ENCODE peak calls at places on chromosomes 11 and 22, in nine cellular contexts. One of them, this sample, is unnamed.
A peak's percentile ranks its signal among the peaks of the same experiment; 100 is the strongest.

GRCh38 chr11:112271242-112271641 is 10.6 kb upstream of the PLET1 start:
- DNase-seq in midbrain: no peak
- DNase-seq in fibroblast of the aortic adventitia: no peak
- DNase-seq in stimulated activated CD4-positive, alpha-beta T cell treated with anti-CD3 and anti-CD28 coated beads, Interleukin-4, amount 100 ng/mL, for 1 hour: no peak
- DNase-seq in stimulated activated CD8-positive, alpha-beta memory T cell treated with anti-CD3 and anti-CD28 coated beads, Interleukin-7, amount 100 ng/mL, for 1 hour: no peak
- DNase-seq in HCT116: no peak
- DNase-seq in GM18507: no peak
- DNase-seq in epithelial cell of esophagus: no peak
- DNase-seq in nephron progenitor cell: no peak
- DNase-seq in this sample: no peak

GRCh38 chr22:29003975-29004646 is 57.5 kb downstream of the C22orf31 start:
- DNase-seq in HCT116: no peak
- DNase-seq in stimulated activated CD4-positive, alpha-beta T cell treated with anti-CD3 and anti-CD28 coated beads, Interleukin-4, amount 100 ng/mL, for 1 hour: no peak
- DNase-seq in midbrain: no peak
- DNase-seq in epithelial cell of esophagus: peak; percentile 38
- DNase-seq in GM18507: no peak
- DNase-seq in fibroblast of the aortic adventitia: no peak
- DNase-seq in nephron progenitor cell: peak; percentile 27
- DNase-seq in stimulated activated CD8-positive, alpha-beta memory T cell treated with anti-CD3 and anti-CD28 coated beads, Interleukin-7, amount 100 ng/mL, for 1 hour: no peak
- DNase-seq in this sample: no peak

GRCh38 chr11:18485905-18486528 is 30.4 kb downstream of the LDHAL6A start:
- DNase-seq in nephron progenitor cell: no peak
- DNase-seq in fibroblast of the aortic adventitia: no peak
- DNase-seq in HCT116: no peak
- DNase-seq in GM18507: no peak
- DNase-seq in epithelial cell of esophagus: no peak
- DNase-seq in stimulated activated CD4-positive, alpha-beta T cell treated with anti-CD3 and anti-CD28 coated beads, Interleukin-4, amount 100 ng/mL, for 1 hour: no peak
- DNase-seq in midbrain: no peak
- DNase-seq in stimulated activated CD8-positive, alpha-beta memory T cell treated with anti-CD3 and anti-CD28 coated beads, Interleukin-7, amount 100 ng/mL, for 1 hour: no peak
- DNase-seq in this sample: no peak

GRCh38 chr11:108617055-108617454 is 23.5 kb upstream of the EXPH5 start:
- DNase-seq in nephron progenitor cell: no peak
- DNase-seq in fibroblast of the aortic adventitia: no peak
- DNase-seq in epithelial cell of esophagus: peak; percentile 45
- DNase-seq in midbrain: no peak
- DNase-seq in stimulated activated CD8-positive, alpha-beta memory T cell treated with anti-CD3 and anti-CD28 coated beads, Interleukin-7, amount 100 ng/mL, for 1 hour: no peak
- DNase-seq in stimulated activated CD4-positive, alpha-beta T cell treated with anti-CD3 and anti-CD28 coated beads, Interleukin-4, amount 100 ng/mL, for 1 hour: no peak
- DNase-seq in GM18507: no peak
- DNase-seq in HCT116: no peak
- DNase-seq in this sample: no peak

GRCh38 chr22:42433754-42434153 is 1.6 kb upstream of the NFAM1 start:
- DNase-seq in fibroblast of the aortic adventitia: no peak
- DNase-seq in GM18507: no peak
- DNase-seq in stimulated activated CD8-positive, alpha-beta memory T cell treated with anti-CD3 and anti-CD28 coated beads, Interleukin-7, amount 100 ng/mL, for 1 hour: no peak
- DNase-seq in stimulated activated CD4-positive, alpha-beta T cell treated with anti-CD3 and anti-CD28 coated beads, Interleukin-4, amount 100 ng/mL, for 1 hour: no peak
- DNase-seq in epithelial cell of esophagus: peak; percentile 91
- DNase-seq in nephron progenitor cell: no peak
- DNase-seq in HCT116: no peak
- DNase-seq in midbrain: no peak
- DNase-seq in this sample: no peak

GRCh38 chr11:33296695-33297094 is 39.5 kb downstream of the HIPK3 start:
- DNase-seq in nephron progenitor cell: no peak
- DNase-seq in GM18507: no peak
- DNase-seq in stimulated activated CD8-positive, alpha-beta memory T cell treated with anti-CD3 and anti-CD28 coated beads, Interleukin-7, amount 100 ng/mL, for 1 hour: no peak
- DNase-seq in stimulated activated CD4-positive, alpha-beta T cell treated with anti-CD3 and anti-CD28 coated beads, Interleukin-4, amount 100 ng/mL, for 1 hour: no peak
- DNase-seq in HCT116: no peak
- DNase-seq in epithelial cell of esophagus: no peak
- DNase-seq in midbrain: no peak
- DNase-seq in fibroblast of the aortic adventitia: no peak
- DNase-seq in this sample: no peak

GRCh38 chr22:44475706-44476105 is 22.3 kb downstream of the RTL6 start:
- DNase-seq in HCT116: no peak
- DNase-seq in nephron progenitor cell: no peak
- DNase-seq in stimulated activated CD8-positive, alpha-beta memory T cell treated with anti-CD3 and anti-CD28 coated beads, Interleukin-7, amount 100 ng/mL, for 1 hour: no peak
- DNase-seq in midbrain: no peak
- DNase-seq in GM18507: no peak
- DNase-seq in fibroblast of the aortic adventitia: no peak
- DNase-seq in epithelial cell of esophagus: no peak
- DNase-seq in stimulated activated CD4-positive, alpha-beta T cell treated with anti-CD3 and anti-CD28 coated beads, Interleukin-4, amount 100 ng/mL, for 1 hour: no peak
- DNase-seq in this sample: no peak

GRCh38 chr22:40499187-40499753 is 128.9 kb downstream of the SGSM3 start:
- DNase-seq in midbrain: no peak
- DNase-seq in HCT116: peak; percentile 79
- DNase-seq in epithelial cell of esophagus: peak; percentile 87
- DNase-seq in nephron progenitor cell: no peak
- DNase-seq in stimulated activated CD8-positive, alpha-beta memory T cell treated with anti-CD3 and anti-CD28 coated beads, Interleukin-7, amount 100 ng/mL, for 1 hour: no peak
- DNase-seq in fibroblast of the aortic adventitia: peak; percentile 99
- DNase-seq in GM18507: no peak
- DNase-seq in stimulated activated CD4-positive, alpha-beta T cell treated with anti-CD3 and anti-CD28 coated beads, Interleukin-4, amount 100 ng/mL, for 1 hour: no peak
- DNase-seq in this sample: peak; percentile 90

GRCh38 chr11:122523841-122524531 is 131.5 kb upstream of the UBASH3B start:
- DNase-seq in GM18507: no peak
- DNase-seq in stimulated activated CD4-positive, alpha-beta T cell treated with anti-CD3 and anti-CD28 coated beads, Interleukin-4, amount 100 ng/mL, for 1 hour: no peak
- DNase-seq in midbrain: peak; percentile 10
- DNase-seq in stimulated activated CD8-positive, alpha-beta memory T cell treated with anti-CD3 and anti-CD28 coated beads, Interleukin-7, amount 100 ng/mL, for 1 hour: no peak
- DNase-seq in nephron progenitor cell: peak; percentile 26
- DNase-seq in HCT116: no peak
- DNase-seq in fibroblast of the aortic adventitia: peak; percentile 15
- DNase-seq in epithelial cell of esophagus: peak; percentile 64
- DNase-seq in this sample: no peak

GRCh38 chr22:19175602-19176174 is 2.8 kb downstream of the SLC25A1 start:
- DNase-seq in epithelial cell of esophagus: no peak
- DNase-seq in HCT116: no peak
- DNase-seq in stimulated activated CD4-positive, alpha-beta T cell treated with anti-CD3 and anti-CD28 coated beads, Interleukin-4, amount 100 ng/mL, for 1 hour: no peak
- DNase-seq in nephron progenitor cell: no peak
- DNase-seq in stimulated activated CD8-positive, alpha-beta memory T cell treated with anti-CD3 and anti-CD28 coated beads, Interleukin-7, amount 100 ng/mL, for 1 hour: no peak
- DNase-seq in midbrain: no peak
- DNase-seq in fibroblast of the aortic adventitia: no peak
- DNase-seq in GM18507: no peak
- DNase-seq in this sample: no peak

GRCh38 chr22:42780070-42780540 is 59.4 kb upstream of the A4GALT start:
- DNase-seq in fibroblast of the aortic adventitia: peak; percentile 98
- DNase-seq in midbrain: peak; percentile 82
- DNase-seq in stimulated activated CD8-positive, alpha-beta memory T cell treated with anti-CD3 and anti-CD28 coated beads, Interleukin-7, amount 100 ng/mL, for 1 hour: no peak
- DNase-seq in GM18507: peak; percentile 30
- DNase-seq in stimulated activated CD4-positive, alpha-beta T cell treated with anti-CD3 and anti-CD28 coated beads, Interleukin-4, amount 100 ng/mL, for 1 hour: no peak
- DNase-seq in epithelial cell of esophagus: peak; percentile 94
- DNase-seq in nephron progenitor cell: peak; percentile 50
- DNase-seq in HCT116: peak; percentile 95
- DNase-seq in this sample: peak; percentile 90

GRCh38 chr11:72681226-72682153 is 7.3 kb upstream of the PDE2A start:
- DNase-seq in fibroblast of the aortic adventitia: no peak
- DNase-seq in stimulated activated CD4-positive, alpha-beta T cell treated with anti-CD3 and anti-CD28 coated beads, Interleukin-4, amount 100 ng/mL, for 1 hour: no peak
- DNase-seq in midbrain: no peak
- DNase-seq in GM18507: no peak
- DNase-seq in stimulated activated CD8-positive, alpha-beta memory T cell treated with anti-CD3 and anti-CD28 coated beads, Interleukin-7, amount 100 ng/mL, for 1 hour: no peak
- DNase-seq in epithelial cell of esophagus: peak; percentile 38
- DNase-seq in nephron progenitor cell: no peak
- DNase-seq in HCT116: no peak
- DNase-seq in this sample: no peak

GRCh38 chr11:95684170-95684569 is 105.4 kb downstream of the FAM76B start:
- DNase-seq in fibroblast of the aortic adventitia: no peak
- DNase-seq in GM18507: no peak
- DNase-seq in nephron progenitor cell: no peak
- DNase-seq in stimulated activated CD4-positive, alpha-beta T cell treated with anti-CD3 and anti-CD28 coated beads, Interleukin-4, amount 100 ng/mL, for 1 hour: no peak
- DNase-seq in epithelial cell of esophagus: no peak
- DNase-seq in stimulated activated CD8-positive, alpha-beta memory T cell treated with anti-CD3 and anti-CD28 coated beads, Interleukin-7, amount 100 ng/mL, for 1 hour: no peak
- DNase-seq in HCT116: no peak
- DNase-seq in midbrain: no peak
- DNase-seq in this sample: no peak

GRCh38 chr11:75635009-75635909 is 33.6 kb downstream of the MAP6 start:
- DNase-seq in midbrain: no peak
- DNase-seq in fibroblast of the aortic adventitia: peak; percentile 81
- DNase-seq in HCT116: no peak
- DNase-seq in GM18507: no peak
- DNase-seq in stimulated activated CD4-positive, alpha-beta T cell treated with anti-CD3 and anti-CD28 coated beads, Interleukin-4, amount 100 ng/mL, for 1 hour: no peak
- DNase-seq in nephron progenitor cell: peak; percentile 21
- DNase-seq in epithelial cell of esophagus: peak; percentile 37
- DNase-seq in stimulated activated CD8-positive, alpha-beta memory T cell treated with anti-CD3 and anti-CD28 coated beads, Interleukin-7, amount 100 ng/mL, for 1 hour: no peak
- DNase-seq in this sample: no peak

GRCh38 chr11:70193411-70194292 is 9.4 kb upstream of the FADD start:
- DNase-seq in epithelial cell of esophagus: no peak
- DNase-seq in GM18507: no peak
- DNase-seq in fibroblast of the aortic adventitia: no peak
- DNase-seq in stimulated activated CD8-positive, alpha-beta memory T cell treated with anti-CD3 and anti-CD28 coated beads, Interleukin-7, amount 100 ng/mL, for 1 hour: no peak
- DNase-seq in midbrain: no peak
- DNase-seq in stimulated activated CD4-positive, alpha-beta T cell treated with anti-CD3 and anti-CD28 coated beads, Interleukin-4, amount 100 ng/mL, for 1 hour: no peak
- DNase-seq in HCT116: no peak
- DNase-seq in nephron progenitor cell: no peak
- DNase-seq in this sample: no peak

GRCh38 chr11:68698993-68699392 is 14.6 kb downstream of the GAL start:
- DNase-seq in nephron progenitor cell: no peak
- DNase-seq in fibroblast of the aortic adventitia: no peak
- DNase-seq in GM18507: no peak
- DNase-seq in midbrain: no peak
- DNase-seq in stimulated activated CD4-positive, alpha-beta T cell treated with anti-CD3 and anti-CD28 coated beads, Interleukin-4, amount 100 ng/mL, for 1 hour: no peak
- DNase-seq in epithelial cell of esophagus: no peak
- DNase-seq in HCT116: no peak
- DNase-seq in stimulated activated CD8-positive, alpha-beta memory T cell treated with anti-CD3 and anti-CD28 coated beads, Interleukin-7, amount 100 ng/mL, for 1 hour: no peak
- DNase-seq in this sample: no peak

GRCh38 chr11:31120428-31120827 is 249.1 kb downstream of the DCDC1 start:
- DNase-seq in fibroblast of the aortic adventitia: no peak
- DNase-seq in midbrain: no peak
- DNase-seq in stimulated activated CD8-positive, alpha-beta memory T cell treated with anti-CD3 and anti-CD28 coated beads, Interleukin-7, amount 100 ng/mL, for 1 hour: no peak
- DNase-seq in GM18507: no peak
- DNase-seq in nephron progenitor cell: no peak
- DNase-seq in stimulated activated CD4-positive, alpha-beta T cell treated with anti-CD3 and anti-CD28 coated beads, Interleukin-4, amount 100 ng/mL, for 1 hour: no peak
- DNase-seq in HCT116: no peak
- DNase-seq in epithelial cell of esophagus: no peak
- DNase-seq in this sample: no peak

GRCh38 chr11:117094776-117095175 is 3.5 kb downstream of the SIK3 start:
- DNase-seq in nephron progenitor cell: no peak
- DNase-seq in midbrain: peak; percentile 51
- DNase-seq in stimulated activated CD4-positive, alpha-beta T cell treated with anti-CD3 and anti-CD28 coated beads, Interleukin-4, amount 100 ng/mL, for 1 hour: no peak
- DNase-seq in stimulated activated CD8-positive, alpha-beta memory T cell treated with anti-CD3 and anti-CD28 coated beads, Interleukin-7, amount 100 ng/mL, for 1 hour: no peak
- DNase-seq in HCT116: no peak
- DNase-seq in epithelial cell of esophagus: peak; percentile 58
- DNase-seq in fibroblast of the aortic adventitia: peak; percentile 58
- DNase-seq in GM18507: no peak
- DNase-seq in this sample: no peak

GRCh38 chr11:38130514-38130913 is 1532.5 kb upstream of the RAG2 start:
- DNase-seq in stimulated activated CD4-positive, alpha-beta T cell treated with anti-CD3 and anti-CD28 coated beads, Interleukin-4, amount 100 ng/mL, for 1 hour: no peak
- DNase-seq in fibroblast of the aortic adventitia: no peak
- DNase-seq in epithelial cell of esophagus: no peak
- DNase-seq in GM18507: no peak
- DNase-seq in stimulated activated CD8-positive, alpha-beta memory T cell treated with anti-CD3 and anti-CD28 coated beads, Interleukin-7, amount 100 ng/mL, for 1 hour: no peak
- DNase-seq in HCT116: no peak
- DNase-seq in nephron progenitor cell: no peak
- DNase-seq in midbrain: no peak
- DNase-seq in this sample: no peak

GRCh38 chr11:120134931-120135228 is 3.0 kb downstream of the TRIM29 start:
- DNase-seq in nephron progenitor cell: no peak
- DNase-seq in midbrain: no peak
- DNase-seq in stimulated activated CD4-positive, alpha-beta T cell treated with anti-CD3 and anti-CD28 coated beads, Interleukin-4, amount 100 ng/mL, for 1 hour: no peak
- DNase-seq in GM18507: no peak
- DNase-seq in stimulated activated CD8-positive, alpha-beta memory T cell treated with anti-CD3 and anti-CD28 coated beads, Interleukin-7, amount 100 ng/mL, for 1 hour: no peak
- DNase-seq in HCT116: no peak
- DNase-seq in fibroblast of the aortic adventitia: no peak
- DNase-seq in epithelial cell of esophagus: no peak
- DNase-seq in this sample: no peak

GRCh38 chr11:44634401-44635281 is 69.2 kb downstream of the CD82 start:
- DNase-seq in midbrain: peak; percentile 71
- DNase-seq in GM18507: no peak
- DNase-seq in stimulated activated CD4-positive, alpha-beta T cell treated with anti-CD3 and anti-CD28 coated beads, Interleukin-4, amount 100 ng/mL, for 1 hour: peak; percentile 29
- DNase-seq in HCT116: peak; percentile 10
- DNase-seq in epithelial cell of esophagus: peak; percentile 66
- DNase-seq in stimulated activated CD8-positive, alpha-beta memory T cell treated with anti-CD3 and anti-CD28 coated beads, Interleukin-7, amount 100 ng/mL, for 1 hour: no peak
- DNase-seq in fibroblast of the aortic adventitia: peak; percentile 60
- DNase-seq in nephron progenitor cell: peak; percentile 86
- DNase-seq in this sample: peak; percentile 28

GRCh38 chr11:133191931-133192330 is 340.4 kb downstream of the OPCML start:
- DNase-seq in epithelial cell of esophagus: no peak
- DNase-seq in HCT116: no peak
- DNase-seq in midbrain: peak; percentile 1
- DNase-seq in fibroblast of the aortic adventitia: no peak
- DNase-seq in stimulated activated CD4-positive, alpha-beta T cell treated with anti-CD3 and anti-CD28 coated beads, Interleukin-4, amount 100 ng/mL, for 1 hour: no peak
- DNase-seq in GM18507: no peak
- DNase-seq in nephron progenitor cell: no peak
- DNase-seq in stimulated activated CD8-positive, alpha-beta memory T cell treated with anti-CD3 and anti-CD28 coated beads, Interleukin-7, amount 100 ng/mL, for 1 hour: no peak
- DNase-seq in this sample: peak; percentile 8

GRCh38 chr11:61075891-61076290 is 26.4 kb upstream of the CD5 start:
- DNase-seq in midbrain: peak; percentile 7
- DNase-seq in GM18507: no peak
- DNase-seq in stimulated activated CD8-positive, alpha-beta memory T cell treated with anti-CD3 and anti-CD28 coated beads, Interleukin-7, amount 100 ng/mL, for 1 hour: no peak
- DNase-seq in nephron progenitor cell: no peak
- DNase-seq in fibroblast of the aortic adventitia: peak; percentile 72
- DNase-seq in epithelial cell of esophagus: peak; percentile 79
- DNase-seq in HCT116: no peak
- DNase-seq in stimulated activated CD4-positive, alpha-beta T cell treated with anti-CD3 and anti-CD28 coated beads, Interleukin-4, amount 100 ng/mL, for 1 hour: no peak
- DNase-seq in this sample: no peak

GRCh38 chr11:111426615-111427014 is 47.5 kb upstream of the POU2AF1 start:
- DNase-seq in GM18507: no peak
- DNase-seq in nephron progenitor cell: no peak
- DNase-seq in stimulated activated CD8-positive, alpha-beta memory T cell treated with anti-CD3 and anti-CD28 coated beads, Interleukin-7, amount 100 ng/mL, for 1 hour: no peak
- DNase-seq in HCT116: no peak
- DNase-seq in stimulated activated CD4-positive, alpha-beta T cell treated with anti-CD3 and anti-CD28 coated beads, Interleukin-4, amount 100 ng/mL, for 1 hour: no peak
- DNase-seq in midbrain: no peak
- DNase-seq in epithelial cell of esophagus: peak; percentile 91
- DNase-seq in fibroblast of the aortic adventitia: no peak
- DNase-seq in this sample: no peak

GRCh38 chr11:131823772-131824171 is 453.4 kb downstream of the NTM start:
- DNase-seq in stimulated activated CD4-positive, alpha-beta T cell treated with anti-CD3 and anti-CD28 coated beads, Interleukin-4, amount 100 ng/mL, for 1 hour: no peak
- DNase-seq in nephron progenitor cell: no peak
- DNase-seq in epithelial cell of esophagus: no peak
- DNase-seq in HCT116: no peak
- DNase-seq in fibroblast of the aortic adventitia: no peak
- DNase-seq in GM18507: no peak
- DNase-seq in stimulated activated CD8-positive, alpha-beta memory T cell treated with anti-CD3 and anti-CD28 coated beads, Interleukin-7, amount 100 ng/mL, for 1 hour: no peak
- DNase-seq in midbrain: no peak
- DNase-seq in this sample: no peak

GRCh38 chr11:66289548-66290331 is 797 bp upstream of the YIF1A start:
- DNase-seq in stimulated activated CD8-positive, alpha-beta memory T cell treated with anti-CD3 and anti-CD28 coated beads, Interleukin-7, amount 100 ng/mL, for 1 hour: peak; percentile 44
- DNase-seq in midbrain: peak; percentile 72
- DNase-seq in stimulated activated CD4-positive, alpha-beta T cell treated with anti-CD3 and anti-CD28 coated beads, Interleukin-4, amount 100 ng/mL, for 1 hour: peak; percentile 83
- DNase-seq in GM18507: peak; percentile 73
- DNase-seq in nephron progenitor cell: peak; percentile 94
- DNase-seq in HCT116: no peak
- DNase-seq in epithelial cell of esophagus: no peak
- DNase-seq in fibroblast of the aortic adventitia: no peak
- DNase-seq in this sample: peak; percentile 76

GRCh38 chr11:70763606-70764005 is 365.3 kb downstream of the CTTN start:
- DNase-seq in stimulated activated CD4-positive, alpha-beta T cell treated with anti-CD3 and anti-CD28 coated beads, Interleukin-4, amount 100 ng/mL, for 1 hour: no peak
- DNase-seq in HCT116: no peak
- DNase-seq in epithelial cell of esophagus: no peak
- DNase-seq in midbrain: no peak
- DNase-seq in stimulated activated CD8-positive, alpha-beta memory T cell treated with anti-CD3 and anti-CD28 coated beads, Interleukin-7, amount 100 ng/mL, for 1 hour: no peak
- DNase-seq in GM18507: no peak
- DNase-seq in nephron progenitor cell: no peak
- DNase-seq in fibroblast of the aortic adventitia: peak; percentile 2
- DNase-seq in this sample: no peak

GRCh38 chr11:73465019-73465675 is 88.9 kb downstream of the RELT start:
- DNase-seq in stimulated activated CD8-positive, alpha-beta memory T cell treated with anti-CD3 and anti-CD28 coated beads, Interleukin-7, amount 100 ng/mL, for 1 hour: no peak
- DNase-seq in GM18507: no peak
- DNase-seq in epithelial cell of esophagus: no peak
- DNase-seq in nephron progenitor cell: no peak
- DNase-seq in midbrain: peak; percentile 28
- DNase-seq in fibroblast of the aortic adventitia: peak; percentile 47
- DNase-seq in HCT116: no peak
- DNase-seq in stimulated activated CD4-positive, alpha-beta T cell treated with anti-CD3 and anti-CD28 coated beads, Interleukin-4, amount 100 ng/mL, for 1 hour: no peak
- DNase-seq in this sample: peak; percentile 15

GRCh38 chr22:49027122-49027670 is 800.5 kb downstream of the BRD1 start:
- DNase-seq in nephron progenitor cell: no peak
- DNase-seq in stimulated activated CD4-positive, alpha-beta T cell treated with anti-CD3 and anti-CD28 coated beads, Interleukin-4, amount 100 ng/mL, for 1 hour: no peak
- DNase-seq in HCT116: no peak
- DNase-seq in fibroblast of the aortic adventitia: no peak
- DNase-seq in epithelial cell of esophagus: no peak
- DNase-seq in GM18507: no peak
- DNase-seq in stimulated activated CD8-positive, alpha-beta memory T cell treated with anti-CD3 and anti-CD28 coated beads, Interleukin-7, amount 100 ng/mL, for 1 hour: no peak
- DNase-seq in midbrain: no peak
- DNase-seq in this sample: no peak

GRCh38 chr11:134731562-134731961 is 319.5 kb upstream of the B3GAT1 start:
- DNase-seq in GM18507: no peak
- DNase-seq in nephron progenitor cell: no peak
- DNase-seq in stimulated activated CD4-positive, alpha-beta T cell treated with anti-CD3 and anti-CD28 coated beads, Interleukin-4, amount 100 ng/mL, for 1 hour: no peak
- DNase-seq in fibroblast of the aortic adventitia: no peak
- DNase-seq in epithelial cell of esophagus: no peak
- DNase-seq in midbrain: no peak
- DNase-seq in HCT116: no peak
- DNase-seq in stimulated activated CD8-positive, alpha-beta memory T cell treated with anti-CD3 and anti-CD28 coated beads, Interleukin-7, amount 100 ng/mL, for 1 hour: no peak
- DNase-seq in this sample: no peak

GRCh38 chr11:86176165-86176884 is 68.2 kb upstream of the EED start:
- DNase-seq in midbrain: no peak
- DNase-seq in epithelial cell of esophagus: peak; percentile 53
- DNase-seq in stimulated activated CD8-positive, alpha-beta memory T cell treated with anti-CD3 and anti-CD28 coated beads, Interleukin-7, amount 100 ng/mL, for 1 hour: no peak
- DNase-seq in fibroblast of the aortic adventitia: peak; percentile 68
- DNase-seq in stimulated activated CD4-positive, alpha-beta T cell treated with anti-CD3 and anti-CD28 coated beads, Interleukin-4, amount 100 ng/mL, for 1 hour: peak; percentile 41
- DNase-seq in HCT116: no peak
- DNase-seq in GM18507: peak; percentile 20
- DNase-seq in nephron progenitor cell: no peak
- DNase-seq in this sample: no peak